ENCODE peak calls at places on chromosomes 1 and 21, in ten cellular contexts. D is CD8-positive, alpha-beta T cell; J is Panc1; F is fibroblast of lung; M is tibial artery; E is transverse colon; Y is sigmoid colon; L is uterus; P is esophagus muscularis mucosa; C is left lung. I is an unnamed sample.

GRCh38 chr1:232678185-232678886 is 48.4 kb upstream of the SIPA1L2 start:
- DNase-seq in J (no peak), P (no peak), C (no peak), E (peak), M (no peak), D (no peak), F (peak), L (no peak), Y (no peak), I (no peak)

GRCh38 chr1:25618433-25618808 is 1.8 kb downstream of the MAN1C1 start:
- DNase-seq in D (no peak), C (no peak), L (no peak), J (no peak), F (no peak), M (no peak), E (no peak), Y (no peak), P (no peak), I (no peak)

GRCh38 chr1:155695107-155695506 is 6.2 kb downstream of the DAP3 start:
- DNase-seq in C (no peak), D (no peak), Y (no peak), E (no peak), M (no peak), L (no peak), J (no peak), P (no peak), F (no peak), I (no peak)

GRCh38 chr1:21451981-21452411 is 12.1 kb downstream of the NBPF3 start:
- DNase-seq in L (no peak), C (no peak), D (no peak), F (no peak), M (no peak), Y (no peak), P (no peak), J (no peak), E (no peak), I (no peak)

GRCh38 chr1:14835725-14836124 is 237.2 kb downstream of the KAZN start:
- DNase-seq in C (no peak), J (no peak), Y (no peak), P (no peak), E (no peak), F (peak), L (no peak), M (no peak), D (no peak), I (no peak)

GRCh38 chr1:244340396-244340795 is 111.3 kb downstream of the ADSS2 start:
- DNase-seq in F (no peak), Y (no peak), E (no peak), J (no peak), D (no peak), C (no peak), M (no peak), P (no peak), L (no peak), I (no peak)

GRCh38 chr1:223739366-223740057 is 27.2 kb downstream of the CAPN2 start:
- DNase-seq in J (no peak), C (no peak), F (no peak), P (no peak), D (no peak), L (no peak), Y (no peak), M (no peak), E (peak), I (no peak)

GRCh38 chr1:76843821-76844448 is 23.3 kb upstream of the ST6GALNAC5 start:
- DNase-seq in C (no peak), P (no peak), F (no peak), E (no peak), Y (no peak), J (no peak), D (no peak), M (no peak), L (no peak), I (no peak)

GRCh38 chr1:209758360-209758759 is 2.5 kb downstream of the TRAF3IP3 start:
- DNase-seq in P (no peak), J (no peak), D (no peak), E (no peak), F (no peak), Y (no peak), M (no peak), C (no peak), L (no peak), I (no peak)

GRCh38 chr1:165397945-165398344 is 41.4 kb upstream of the LMX1A start:
- DNase-seq in F (peak), Y (no peak), C (no peak), M (no peak), P (no peak), L (no peak), J (no peak), D (no peak), E (no peak), I (no peak)

GRCh38 chr1:70941563-70941962 is 106.1 kb downstream of the PTGER3 start:
- DNase-seq in E (no peak), P (no peak), D (no peak), M (no peak), Y (no peak), C (no peak), J (no peak), F (no peak), L (no peak), I (no peak)

GRCh38 chr1:109910963-109911798 is 532 bp downstream of the CSF1 start:
- DNase-seq in E (no peak), P (no peak), C (no peak), L (no peak), D (peak), M (peak), F (no peak), Y (no peak), J (no peak), I (peak)
- TF ChIP-seq CTCF in E (no peak), P (no peak), C (no peak), L (no peak), D (no peak), M (no peak), F (no peak), Y (no peak), J (no peak), I (no peak)

GRCh38 chr1:46442317-46443161 is 47.1 kb upstream of the DMBX1 start:
- DNase-seq in C (peak), F (peak), M (peak), L (peak), J (peak), E (peak), D (peak), Y (peak), P (peak), I (peak)
- H3K4me3 ChIP-seq in C (peak), F (peak), M (peak), L (no peak), J (peak), E (peak), D (peak), Y (peak), P (peak), I (peak)

GRCh38 chr1:62235576-62235975 is 40.9 kb downstream of the L1TD1 start:
- DNase-seq in C (no peak), F (no peak), J (no peak), E (no peak), D (no peak), L (no peak), P (no peak), Y (no peak), M (no peak), I (no peak)

GRCh38 chr1:62230724-62231123 is 36.1 kb downstream of the L1TD1 start:
- DNase-seq in F (no peak), J (no peak), C (no peak), L (no peak), P (no peak), Y (peak), E (no peak), D (no peak), M (peak), I (no peak)

GRCh38 chr1:62234709-62235108 is 40.1 kb downstream of the L1TD1 start:
- DNase-seq in F (no peak), Y (no peak), P (no peak), E (no peak), C (no peak), J (no peak), M (no peak), D (no peak), L (no peak), I (no peak)

GRCh38 chr1:62233926-62234450 is 39.3 kb downstream of the L1TD1 start:
- DNase-seq in P (no peak), J (no peak), E (no peak), Y (no peak), F (no peak), C (no peak), L (no peak), M (no peak), D (no peak), I (no peak)

DNA sequence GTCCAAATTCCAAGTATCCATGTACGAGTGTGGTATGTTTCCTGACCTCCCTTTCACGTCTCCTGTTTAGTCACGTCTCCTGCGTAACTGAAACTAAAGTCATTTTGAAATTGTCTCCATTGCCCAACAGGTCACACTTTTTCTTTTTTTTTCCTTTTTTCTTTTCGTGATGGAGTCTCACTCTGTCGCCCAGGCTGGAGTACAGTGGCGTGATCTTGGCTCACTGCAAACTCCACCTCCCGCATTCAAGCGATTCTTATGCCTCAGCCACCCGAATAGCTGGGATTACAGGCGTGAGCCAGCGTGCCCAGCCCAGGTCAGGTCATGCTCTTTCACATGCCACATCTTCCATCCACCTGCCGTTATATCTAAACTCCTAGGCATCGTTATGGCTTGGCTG is 38.2 kb downstream of the L1TD1 start:
- DNase-seq in L (no peak), D (no peak), J (no peak), F (no peak), P (no peak), E (no peak), M (no peak), Y (no peak), C (no peak), I (no peak)
- H3K27ac ChIP-seq in L (no peak), D (no peak), J (no peak), F (no peak), P (no peak), E (no peak), M (no peak), Y (no peak), C (no peak), I (no peak)

DNA sequence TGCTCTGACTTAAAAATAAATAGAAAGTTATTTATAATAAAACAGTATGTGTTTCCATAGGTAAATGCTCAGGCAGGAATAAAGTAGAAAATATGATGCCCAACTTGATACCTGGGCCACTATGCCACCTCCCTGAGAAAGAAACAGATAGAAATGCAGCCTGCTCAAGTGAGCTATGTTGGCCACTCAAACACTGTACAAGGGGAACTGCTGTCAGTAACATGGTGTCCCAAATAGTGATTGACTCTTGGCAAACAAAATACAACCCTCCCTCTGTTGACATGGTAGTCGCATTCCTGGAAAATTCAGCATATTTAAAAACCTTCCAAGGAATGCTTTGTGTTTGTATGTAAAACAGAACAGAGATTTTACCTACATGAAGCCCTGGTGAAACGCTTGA is 66.9 kb upstream of the KCNE2 start:
- DNase-seq in J (no peak), E (no peak), F (no peak), C (no peak), Y (no peak), D (no peak), P (no peak), M (no peak), L (no peak), I (no peak)
- TF ChIP-seq CTCF in J (no peak), E (no peak), F (no peak), C (no peak), Y (no peak), D (no peak), P (no peak), M (no peak), L (no peak), I (no peak)

GRCh38 chr1:201599548-201599947 is 60.6 kb downstream of the NAV1 start:
- DNase-seq in J (no peak), D (no peak), L (no peak), F (no peak), E (no peak), C (no peak), Y (peak), M (peak), P (no peak), I (no peak)

GRCh38 chr1:201605385-201605747 is 66.4 kb downstream of the NAV1 start:
- DNase-seq in E (no peak), P (no peak), Y (no peak), J (no peak), D (no peak), C (no peak), L (no peak), F (no peak), M (no peak), I (no peak)

GRCh38 chr1:201603613-201604232 is 64.8 kb downstream of the NAV1 start:
- DNase-seq in Y (no peak), E (no peak), J (peak), M (no peak), L (no peak), C (no peak), F (no peak), D (no peak), P (no peak), I (no peak)

GRCh38 chr1:201606096-201606495 is 67.2 kb downstream of the NAV1 start:
- DNase-seq in Y (no peak), P (no peak), D (no peak), F (no peak), C (no peak), E (no peak), J (no peak), L (no peak), M (no peak), I (no peak)

GRCh38 chr1:201602413-201603265 is 63.7 kb downstream of the NAV1 start:
- DNase-seq in P (no peak), C (no peak), D (no peak), F (peak), L (no peak), J (peak), E (peak), Y (no peak), M (no peak), I (peak)
- H3K4me3 ChIP-seq in P (no peak), C (no peak), D (no peak), F (no peak), L (no peak), J (no peak), E (no peak), Y (no peak), M (no peak), I (no peak)

I was measured in WERI-Rb-1.